ENCODE peak calls at places on chromosomes 3 and 15, in six cellular contexts. W, Q, P, U, T and L are unnamed samples.

GRCh38 chr15:66649235-66649984 is 52.6 kb upstream of the SMAD6 start:
- DNase-seq in W (no peak), Q (peak; percentile 70), P (no peak), U (no peak), T (no peak), L (no peak)

GRCh38 chr3:46660543-46661523 is 32.6 kb downstream of the ALS2CL start:
- DNase-seq in W (no peak), Q (peak; percentile 49), P (no peak), U (no peak), T (no peak), L (no peak)

GRCh38 chr15:85125056-85125661 is 143.5 kb downstream of the PDE8A start:
- DNase-seq in W (peak; percentile 18), Q (peak; percentile 67), P (no peak), U (no peak), T (no peak), L (no peak)

GRCh38 chr15:31455499-31455898 is 128.9 kb downstream of the KLF13 start:
- DNase-seq in W (no peak), Q (no peak), P (no peak), U (no peak), T (no peak), L (no peak)

GRCh38 chr3:157374931-157375330 is 61.7 kb upstream of the PTX3 start:
- DNase-seq in W (no peak), Q (no peak), P (no peak), U (no peak), T (no peak), L (no peak)

GRCh38 chr3:169841171-169841570 is 28.5 kb upstream of the LRRC34 start:
- DNase-seq in W (no peak), Q (no peak), P (no peak), U (no peak), T (no peak), L (no peak)

GRCh38 chr3:16173696-16174355 is 654 bp upstream of the GALNT15 start:
- DNase-seq in W (no peak), Q (no peak), P (no peak), U (no peak), T (no peak), L (no peak)

GRCh38 chr15:69891070-69891491 is 206.6 kb downstream of the TLE3 start:
- DNase-seq in W (no peak), Q (no peak), P (no peak), U (no peak), T (no peak), L (no peak)

GRCh38 chr15:43518073-43518761 is 809 bp downstream of the MAP1A start:
- DNase-seq in W (no peak), Q (peak; percentile 76), P (no peak), U (no peak), T (no peak), L (no peak)

GRCh38 chr15:43776101-43776717 is 557 bp downstream of the ELL3 start:
- DNase-seq in W (no peak), Q (peak; percentile 73), P (no peak), U (no peak), T (no peak), L (no peak)

GRCh38 chr3:3714572-3714971 is 84.7 kb upstream of the LRRN1 start:
- DNase-seq in W (no peak), Q (no peak), P (no peak), U (no peak), T (no peak), L (no peak)

GRCh38 chr3:141979050-141979671 is 102.7 kb downstream of the ATP1B3 start:
- DNase-seq in W (peak; percentile 45), Q (no peak), P (no peak), U (no peak), T (no peak), L (no peak)

GRCh38 chr3:102536479-102536878 is 101.7 kb downstream of the ZPLD1 start:
- DNase-seq in W (peak; percentile 26), Q (no peak), P (no peak), U (no peak), T (peak; percentile 23), L (no peak)

GRCh38 chr3:184659797-184660301 is 52.0 kb downstream of the MAGEF1 start:
- DNase-seq in W (no peak), Q (peak; percentile 89), P (no peak), U (no peak), T (no peak), L (no peak)

GRCh38 chr15:68464451-68465090 is 32.6 kb upstream of the ITGA11 start:
- DNase-seq in W (no peak), Q (peak; percentile 67), P (no peak), U (no peak), T (no peak), L (no peak)

GRCh38 chr3:121072128-121072527 is 164.1 kb downstream of the STXBP5L start:
- DNase-seq in W (no peak), Q (no peak), P (no peak), U (no peak), T (no peak), L (no peak)

GRCh38 chr3:66675383-66675782 is 174.6 kb upstream of the LRIG1 start:
- DNase-seq in W (no peak), Q (no peak), P (no peak), U (no peak), T (no peak), L (no peak)

GRCh38 chr3:132347095-132347494 is 29.9 kb downstream of the ACP3 start:
- DNase-seq in W (no peak), Q (no peak), P (no peak), U (no peak), T (no peak), L (no peak)

GRCh38 chr3:61682671-61683408 is 121.5 kb downstream of the PTPRG start:
- DNase-seq in W (peak; percentile 74), Q (no peak), P (no peak), U (no peak), T (peak; percentile 35), L (no peak)